ENCODE peak calls at places on chromosomes 4 and X, in ten cellular contexts. U is lower leg skin, A is SK-N-SH, L is NCI-H510A, W is frontal cortex, C is EL, J is H7, D is NAMALWA, Q is nucleus accumbens, S is right lobe of liver. F is an unnamed sample.
A peak's percentile ranks its signal among the peaks of the same experiment; 100 is the strongest.

GRCh38 chr4:69038582-69038981 is 57.7 kb upstream of the UGT2B7 start:
- DNase-seq in U (no peak), A (no peak), L (no peak), W (no peak), C (peak; percentile 52), J (no peak), D (no peak), Q (no peak), S (no peak), F (no peak)

GRCh38 chrX:48492293-48492910 is 16.4 kb upstream of the PORCN start:
- DNase-seq in U (no peak), A (no peak), L (no peak), W (no peak), C (peak; percentile 64), J (no peak), D (no peak), Q (no peak), S (peak; percentile 27), F (no peak)

GRCh38 chr4:8028884-8029568 is 89.4 kb upstream of the AFAP1 start:
- DNase-seq in U (no peak), A (peak; percentile 84), L (no peak), W (no peak), C (no peak), J (no peak), D (no peak), Q (no peak), S (no peak), F (no peak)

GRCh38 chr4:183960021-183960420 is 54.9 kb downstream of the STOX2 start:
- DNase-seq in U (no peak), A (peak; percentile 78), L (peak; percentile 34), W (peak; percentile 63), C (peak; percentile 36), J (peak; percentile 63), D (peak; percentile 31), Q (peak; percentile 81), S (no peak), F (no peak)

GRCh38 chr4:128006592-128006991 is 41.4 kb downstream of the ABHD18 start:
- DNase-seq in U (no peak), A (no peak), L (no peak), W (no peak), C (peak; percentile 45), J (no peak), D (no peak), Q (no peak), S (no peak), F (no peak)

GRCh38 chr4:8167815-8168214 is 9.2 kb upstream of the ABLIM2 start:
- DNase-seq in U (no peak), A (no peak), L (no peak), W (no peak), C (no peak), J (no peak), D (no peak), Q (no peak), S (no peak), F (no peak)

GRCh38 chr4:161714022-161714751 is 449.6 kb downstream of the FSTL5 start:
- DNase-seq in U (no peak), A (no peak), L (no peak), W (no peak), C (peak; percentile 65), J (no peak), D (no peak), Q (no peak), S (no peak), F (no peak)

GRCh38 chr4:13548059-13548983 is 4.0 kb upstream of the NKX3-2 start:
- DNase-seq in U (no peak), A (peak; percentile 35), L (peak; percentile 0), W (peak; percentile 33), C (peak; percentile 27), J (peak; percentile 18), D (no peak), Q (no peak), S (no peak), F (no peak)

GRCh38 chrX:111837226-111837625 is 38.8 kb upstream of the TRPC5OS start:
- DNase-seq in U (no peak), A (no peak), L (no peak), W (no peak), C (no peak), J (no peak), D (no peak), Q (no peak), S (no peak), F (no peak)

GRCh38 chrX:1582686-1583437 is 8.5 kb upstream of the AKAP17A start:
- DNase-seq in U (no peak), A (no peak), L (no peak), W (no peak), C (peak; percentile 70), J (no peak), D (no peak), Q (no peak), S (no peak), F (no peak)

GRCh38 chr4:87783781-87784180 is 15.6 kb upstream of the IBSP start:
- DNase-seq in U (no peak), A (no peak), L (no peak), W (no peak), C (no peak), J (no peak), D (no peak), Q (no peak), S (no peak), F (no peak)

GRCh38 chrX:43266487-43266886 is 389.6 kb upstream of the MAOA start:
- DNase-seq in U (no peak), A (no peak), L (no peak), W (no peak), C (no peak), J (no peak), D (no peak), Q (no peak), S (no peak), F (no peak)

GRCh38 chr4:2243682-2244380 is 1.9 kb upstream of the HAUS3 start:
- DNase-seq in U (peak; percentile 87), A (peak; percentile 72), L (no peak), W (peak; percentile 47), C (peak; percentile 49), J (peak; percentile 47), D (peak; percentile 62), Q (no peak), S (no peak), F (no peak)

GRCh38 chr4:122744229-122744628 is 11.7 kb downstream of the BBS12 start:
- DNase-seq in U (no peak), A (no peak), L (no peak), W (no peak), C (peak; percentile 50), J (no peak), D (no peak), Q (no peak), S (no peak), F (no peak)

GRCh38 chr4:184514121-184514988 is 40.0 kb upstream of the IRF2 start:
- DNase-seq in U (peak; percentile 91), A (peak; percentile 35), L (no peak), W (no peak), C (peak; percentile 81), J (no peak), D (no peak), Q (peak; percentile 34), S (no peak), F (no peak)

GRCh38 chr4:176539091-176539784 is 219.5 kb downstream of the SPCS3 start:
- DNase-seq in U (no peak), A (no peak), L (no peak), W (no peak), C (no peak), J (no peak), D (no peak), Q (no peak), S (no peak), F (no peak)

GRCh38 chrX:107025538-107025937 is 25.5 kb upstream of the MORC4 start:
- DNase-seq in U (no peak), A (peak; percentile 36), L (no peak), W (no peak), C (peak; percentile 14), J (peak; percentile 47), D (peak; percentile 33), Q (no peak), S (no peak), F (no peak)

GRCh38 chr4:102169345-102169744 is 175.9 kb downstream of the SLC39A8 start:
- DNase-seq in U (no peak), A (peak; percentile 55), L (no peak), W (no peak), C (no peak), J (peak; percentile 11), D (no peak), Q (no peak), S (no peak), F (no peak)

GRCh38 chr4:8732092-8732491 is 139.5 kb downstream of the CPZ start:
- DNase-seq in U (peak; percentile 74), A (no peak), L (no peak), W (no peak), C (no peak), J (no peak), D (no peak), Q (no peak), S (no peak), F (no peak)

GRCh38 chr4:188989371-188989770 is 850.1 kb downstream of the TRIML1 start:
- DNase-seq in U (no peak), A (no peak), L (no peak), W (no peak), C (no peak), J (no peak), D (no peak), Q (no peak), S (no peak), F (no peak)

GRCh38 chr4:92387459-92388069 is 83.8 kb downstream of the GRID2 start:
- DNase-seq in U (no peak), A (peak; percentile 17), L (peak; percentile 1), W (peak; percentile 1), C (peak; percentile 21), J (peak; percentile 2), D (peak; percentile 57), Q (no peak), S (no peak), F (no peak)

GRCh38 chr4:94741304-94741703 is 16.5 kb upstream of the BMPR1B start:
- DNase-seq in U (no peak), A (no peak), L (no peak), W (no peak), C (no peak), J (no peak), D (no peak), Q (no peak), S (no peak), F (no peak)

GRCh38 chrX:107826286-107827136 is 845 bp downstream of the MID2 start:
- DNase-seq in U (no peak), A (peak; percentile 63), L (peak; percentile 14), W (peak; percentile 44), C (peak; percentile 46), J (peak; percentile 82), D (no peak), Q (no peak), S (peak; percentile 61), F (no peak)

GRCh38 chrX:100870527-100870926 is 3.6 kb downstream of the NOX1 start:
- DNase-seq in U (no peak), A (no peak), L (no peak), W (no peak), C (no peak), J (no peak), D (no peak), Q (no peak), S (no peak), F (no peak)